ENCODE peak calls at places on chromosomes 7 and 10, in six cellular contexts. S is GM23338, C is pancreas, J is body of pancreas, V is WTC11, E is astrocyte of the spinal cord. A is an unnamed sample.

GRCh38 chr10:12782537-12782936 is 219.0 kb downstream of the CCDC3 start:
- DNase-seq in V (peak), S (peak), C (no peak), E (no peak), J (peak), A (peak)

GRCh38 chr7:33979807-33980355 is 74.5 kb downstream of the BMPER start:
- DNase-seq in E (peak), V (no peak), S (no peak), C (no peak), J (no peak), A (no peak)

GRCh38 chr7:158933468-158934139 is 77.2 kb downstream of the DYNC2I1 start:
- DNase-seq in V (no peak), J (no peak), E (no peak), C (no peak), S (no peak), A (no peak)

GRCh38 chr7:102828291-102828690 is 79.5 kb downstream of the FAM185A start:
- DNase-seq in C (no peak), E (no peak), J (no peak), S (no peak), V (no peak), A (no peak)

GRCh38 chr10:23826399-23826798 is 382.5 kb upstream of the KIAA1217 start:
- DNase-seq in S (peak), E (no peak), J (peak), C (no peak), V (peak), A (peak)

GRCh38 chr10:114043532-114044250 is at the start of gene ADRB1:
- DNase-seq in C (peak), S (peak), V (peak), E (peak), J (peak), A (peak)

GRCh38 chr10:70584366-70584765 is 18.2 kb downstream of the PRF1 start:
- DNase-seq in V (no peak), C (no peak), J (no peak), S (no peak), E (no peak), A (no peak)

GRCh38 chr10:70921285-70921684 is 32.9 kb upstream of the PCBD1 start:
- DNase-seq in V (no peak), J (no peak), S (no peak), E (no peak), C (no peak), A (no peak)

GRCh38 chr10:69952069-69952800 is 100.4 kb upstream of the MACROH2A2 start:
- DNase-seq in C (no peak), E (no peak), V (peak), S (no peak), J (no peak), A (no peak)

GRCh38 chr7:45890902-45891461 is 2.7 kb downstream of the IGFBP1 start:
- DNase-seq in J (no peak), V (no peak), E (peak), S (peak), C (no peak), A (peak)

GRCh38 chr10:26621889-26622681 is 75.4 kb upstream of the PDSS1 start:
- DNase-seq in J (peak), E (no peak), C (peak), V (peak), S (peak), A (peak)

GRCh38 chr10:122113161-122113944 is 124.4 kb downstream of the TACC2 start:
- DNase-seq in V (peak), C (peak), E (peak), S (peak), J (peak), A (peak)

GRCh38 chr10:6729071-6729773 is 149.1 kb upstream of the PRKCQ start:
- DNase-seq in J (no peak), S (no peak), C (no peak), E (peak), V (no peak), A (peak)

GRCh38 chr10:9613338-9613737 is 1404.3 kb upstream of the CELF2 start:
- DNase-seq in V (no peak), J (no peak), C (no peak), S (no peak), E (no peak), A (no peak)

DNA sequence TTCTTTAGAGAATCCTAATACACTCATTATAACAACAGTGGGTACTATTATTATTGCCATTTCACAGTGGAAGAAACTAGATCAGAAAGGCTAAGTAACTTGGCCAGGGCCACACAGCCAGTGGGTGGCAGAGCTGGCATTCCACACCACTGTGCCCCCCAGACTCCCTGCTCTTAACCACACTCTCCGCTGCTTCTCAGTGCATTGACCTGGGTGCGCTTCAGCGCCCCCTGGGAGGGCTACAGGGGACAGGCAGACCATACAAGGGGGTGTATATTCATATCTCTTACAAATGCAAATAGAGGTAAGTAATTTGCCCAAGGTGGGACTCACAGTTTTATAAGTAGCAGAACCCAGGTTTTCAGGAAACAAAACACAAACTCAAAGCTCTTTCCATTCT is 77.0 kb upstream of the NMT2 start:
- DNase-seq in C (no peak), V (peak), J (no peak), S (peak), E (no peak), A (no peak)
- TF ChIP-seq CTCF in C (no peak), V (peak), J (peak), S (peak), E (peak), A (peak)

GRCh38 chr7:142557971-142558582 is 191.2 kb upstream of the PRSS1 start:
- DNase-seq in C (no peak), J (peak), E (peak), S (peak), V (peak), A (peak)

GRCh38 chr7:142553216-142553615 is 196.1 kb upstream of the PRSS1 start:
- DNase-seq in C (no peak), V (no peak), J (no peak), E (no peak), S (no peak), A (no peak)

GRCh38 chr7:142560166-142560565 is 189.1 kb upstream of the PRSS1 start:
- DNase-seq in E (no peak), J (no peak), V (no peak), S (no peak), C (no peak), A (no peak)

GRCh38 chr7:142554555-142555532 is 194.4 kb upstream of the PRSS1 start:
- DNase-seq in J (no peak), C (no peak), E (no peak), S (no peak), V (no peak), A (peak)

DNA sequence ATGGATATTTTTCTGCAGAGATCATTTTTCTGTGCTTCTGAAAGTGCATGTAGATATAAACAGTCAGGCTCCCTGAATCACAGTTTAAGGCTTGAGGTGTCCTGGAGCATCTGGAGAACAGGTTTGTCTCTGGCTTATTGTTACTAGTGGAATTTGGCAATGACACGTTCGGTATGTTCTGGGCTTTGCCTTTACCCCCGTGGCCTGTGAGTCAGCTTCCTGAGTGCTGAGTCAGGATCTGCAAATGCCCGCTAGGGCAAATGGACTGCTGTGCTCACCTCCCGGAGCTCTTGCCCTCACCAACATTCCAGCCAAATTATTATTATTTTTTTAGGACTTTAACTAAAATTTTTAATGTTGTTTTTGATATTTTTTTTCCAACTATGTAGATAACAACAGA is 192.5 kb upstream of the PRSS1 start:
- DNase-seq in V (peak), S (peak), J (peak), C (no peak), E (peak), A (peak)
- TF ChIP-seq CTCF in V (no peak), S (no peak), J (peak), C (no peak), E (peak), A (no peak)

GRCh38 chr7:134845461-134845860 is 66.0 kb downstream of the CALD1 start:
- DNase-seq in J (no peak), S (no peak), E (no peak), C (no peak), V (no peak), A (peak)
- TF ChIP-seq CTCF in J (peak), S (peak), E (peak), C (no peak), V (no peak), A (no peak)

DNA sequence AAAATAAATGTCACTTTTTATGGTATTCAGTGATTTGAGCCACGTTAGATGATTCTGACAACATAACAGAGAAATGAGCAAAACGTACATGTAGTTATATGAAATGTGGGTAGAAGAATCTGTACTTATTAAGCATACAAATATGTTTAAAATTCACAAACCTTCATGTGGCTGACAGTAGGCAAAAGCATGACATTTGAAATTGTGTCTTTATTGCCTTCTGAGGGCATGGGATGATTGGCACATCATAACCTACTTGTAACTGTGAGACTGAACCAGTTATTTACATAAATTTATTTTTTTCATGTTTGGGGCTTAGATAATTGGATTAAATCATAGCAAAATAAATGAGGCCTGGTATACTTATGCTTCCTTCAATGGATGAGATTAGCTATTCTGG is 202.2 kb downstream of the DNAJB9 start:
- DNase-seq in S (no peak), J (no peak), V (no peak), E (no peak), C (no peak), A (no peak)
- TF ChIP-seq CTCF in S (no peak), J (no peak), V (no peak), E (no peak), C (no peak), A (no peak)

DNA sequence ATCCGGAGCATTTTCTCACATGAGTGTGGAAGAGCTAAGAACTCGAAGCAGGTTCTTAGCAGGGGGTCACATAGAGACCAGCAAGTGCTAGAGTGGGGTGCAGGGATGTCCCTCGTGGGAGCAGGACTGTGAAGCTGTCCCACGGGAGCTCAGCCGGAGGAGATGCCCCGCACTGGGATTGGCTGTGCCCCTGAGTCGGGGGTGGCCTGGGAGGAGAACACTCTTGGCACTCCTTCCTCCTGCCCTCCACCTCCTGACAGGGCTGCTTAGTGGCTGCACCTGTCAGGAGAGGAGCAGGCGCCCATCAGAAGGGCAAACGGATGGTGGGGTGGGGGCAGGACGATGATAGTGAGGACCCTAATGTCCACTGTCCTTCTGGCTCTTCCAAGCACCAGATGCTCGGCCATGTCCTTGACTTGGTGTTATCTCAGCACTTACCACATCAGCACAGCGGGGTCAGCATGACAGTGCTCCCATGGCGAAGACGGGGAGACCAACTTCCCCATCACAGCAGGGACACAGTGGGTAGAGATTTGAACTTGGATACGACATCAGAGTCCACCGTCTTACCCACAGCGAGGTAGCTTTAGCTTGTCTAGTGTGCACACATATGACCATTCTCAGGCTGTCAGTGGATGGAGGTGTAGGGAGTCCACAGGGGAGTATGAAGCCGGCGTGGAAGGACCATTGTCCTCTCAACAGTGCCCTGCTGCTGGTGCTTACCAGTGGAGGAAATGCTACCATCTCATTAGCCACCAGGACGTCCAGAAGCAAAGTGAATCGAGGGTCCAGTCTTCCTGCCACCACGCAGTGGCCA is 142.5 kb upstream of the SHH start:
- DNase-seq in J (no peak), E (no peak), V (no peak), C (no peak), S (no peak), A (no peak)
- TF ChIP-seq CTCF in J (no peak), E (no peak), V (no peak), C (no peak), S (no peak), A (no peak)

GRCh38 chr10:16942361-16943078 is 125.3 kb upstream of the RSU1 start:
- DNase-seq in J (no peak), S (no peak), V (no peak), E (no peak), C (no peak), A (no peak)
- TF ChIP-seq CTCF in J (no peak), S (no peak), V (no peak), E (no peak), C (no peak), A (no peak)

A was measured in Calu3.